ENCODE peak calls at places on chromosomes 1 and 21, in five cellular contexts. One of them, this sample, is unnamed.

GRCh38 chr1:73674945-73675561 is 522.9 kb downstream of the LRRIQ3 start:
- DNase-seq in NCI-H1092 treated with DMSO at 0.1 percent for 48 hours: peak
- DNase-seq in NCI-H524: peak
- DNase-seq in effector CD8-positive, alpha-beta T cell: no peak
- DNase-seq in lower lobe of right lung: no peak
- DNase-seq in this sample: no peak

GRCh38 chr1:70072239-70072751 is 133.1 kb downstream of the LRRC40 start:
- DNase-seq in NCI-H1092 treated with DMSO at 0.1 percent for 48 hours: peak
- DNase-seq in NCI-H524: no peak
- DNase-seq in effector CD8-positive, alpha-beta T cell: no peak
- DNase-seq in lower lobe of right lung: no peak
- DNase-seq in this sample: no peak

GRCh38 chr1:8467308-8467707 is 149.4 kb downstream of the SLC45A1 start:
- DNase-seq in NCI-H1092 treated with DMSO at 0.1 percent for 48 hours: no peak
- DNase-seq in NCI-H524: no peak
- DNase-seq in effector CD8-positive, alpha-beta T cell: no peak
- DNase-seq in lower lobe of right lung: no peak
- DNase-seq in this sample: no peak

GRCh38 chr1:7384679-7385078 is 386.4 kb upstream of the VAMP3 start:
- DNase-seq in NCI-H1092 treated with DMSO at 0.1 percent for 48 hours: peak
- DNase-seq in NCI-H524: no peak
- DNase-seq in effector CD8-positive, alpha-beta T cell: no peak
- DNase-seq in lower lobe of right lung: no peak
- DNase-seq in this sample: no peak

GRCh38 chr1:75838099-75838498 is 41.4 kb downstream of the MSH4 start:
- DNase-seq in NCI-H1092 treated with DMSO at 0.1 percent for 48 hours: no peak
- DNase-seq in NCI-H524: no peak
- DNase-seq in effector CD8-positive, alpha-beta T cell: no peak
- DNase-seq in lower lobe of right lung: no peak
- DNase-seq in this sample: no peak

GRCh38 chr1:209409786-209410185 is 173.7 kb upstream of the CAMK1G start:
- DNase-seq in NCI-H1092 treated with DMSO at 0.1 percent for 48 hours: no peak
- DNase-seq in NCI-H524: no peak
- DNase-seq in effector CD8-positive, alpha-beta T cell: no peak
- DNase-seq in lower lobe of right lung: no peak
- DNase-seq in this sample: no peak

GRCh38 chr1:4310396-4310923 is 343.9 kb upstream of the AJAP1 start:
- DNase-seq in NCI-H1092 treated with DMSO at 0.1 percent for 48 hours: no peak
- DNase-seq in NCI-H524: no peak
- DNase-seq in effector CD8-positive, alpha-beta T cell: no peak
- DNase-seq in lower lobe of right lung: no peak
- DNase-seq in this sample: no peak

GRCh38 chr1:237901284-237901870 is 10.7 kb upstream of the ZP4 start:
- DNase-seq in NCI-H1092 treated with DMSO at 0.1 percent for 48 hours: no peak
- DNase-seq in NCI-H524: peak
- DNase-seq in effector CD8-positive, alpha-beta T cell: no peak
- DNase-seq in lower lobe of right lung: no peak
- DNase-seq in this sample: no peak

GRCh38 chr1:228063251-228064191 is 19.0 kb upstream of the ARF1 start:
- DNase-seq in NCI-H1092 treated with DMSO at 0.1 percent for 48 hours: no peak
- DNase-seq in NCI-H524: no peak
- DNase-seq in effector CD8-positive, alpha-beta T cell: no peak
- DNase-seq in lower lobe of right lung: no peak
- DNase-seq in this sample: no peak

GRCh38 chr21:34343347-34344057 is 20.3 kb upstream of the KCNE2 start:
- DNase-seq in NCI-H1092 treated with DMSO at 0.1 percent for 48 hours: no peak
- DNase-seq in NCI-H524: no peak
- DNase-seq in effector CD8-positive, alpha-beta T cell: no peak
- DNase-seq in lower lobe of right lung: no peak
- DNase-seq in this sample: no peak

GRCh38 chr21:10425856-10426255 is 95.5 kb upstream of the TPTE start:
- DNase-seq in NCI-H1092 treated with DMSO at 0.1 percent for 48 hours: no peak
- DNase-seq in NCI-H524: no peak
- DNase-seq in effector CD8-positive, alpha-beta T cell: no peak
- DNase-seq in lower lobe of right lung: no peak
- DNase-seq in this sample: no peak

GRCh38 chr1:183893561-183894289 is 88.8 kb downstream of the RGL1 start:
- DNase-seq in NCI-H1092 treated with DMSO at 0.1 percent for 48 hours: no peak
- DNase-seq in NCI-H524: peak
- DNase-seq in effector CD8-positive, alpha-beta T cell: no peak
- DNase-seq in lower lobe of right lung: no peak
- DNase-seq in this sample: no peak

GRCh38 chr1:198153103-198153502 is 3.7 kb upstream of the NEK7 start:
- DNase-seq in NCI-H1092 treated with DMSO at 0.1 percent for 48 hours: peak
- DNase-seq in NCI-H524: no peak
- DNase-seq in effector CD8-positive, alpha-beta T cell: no peak
- DNase-seq in lower lobe of right lung: no peak
- DNase-seq in this sample: no peak

GRCh38 chr1:164718821-164719220 is 159.8 kb downstream of the PBX1 start:
- DNase-seq in NCI-H1092 treated with DMSO at 0.1 percent for 48 hours: no peak
- DNase-seq in NCI-H524: no peak
- DNase-seq in effector CD8-positive, alpha-beta T cell: no peak
- DNase-seq in lower lobe of right lung: no peak
- DNase-seq in this sample: no peak

GRCh38 chr1:230832466-230832865 is 35.9 kb downstream of the C1orf198 start:
- DNase-seq in NCI-H1092 treated with DMSO at 0.1 percent for 48 hours: no peak
- DNase-seq in NCI-H524: peak
- DNase-seq in effector CD8-positive, alpha-beta T cell: no peak
- DNase-seq in lower lobe of right lung: no peak
- DNase-seq in this sample: no peak

GRCh38 chr1:81731989-81732388 is 68.7 kb upstream of the ADGRL2 start:
- DNase-seq in NCI-H1092 treated with DMSO at 0.1 percent for 48 hours: no peak
- DNase-seq in NCI-H524: no peak
- DNase-seq in effector CD8-positive, alpha-beta T cell: no peak
- DNase-seq in lower lobe of right lung: no peak
- DNase-seq in this sample: no peak

GRCh38 chr1:241696172-241696814 is 44.2 kb downstream of the WDR64 start:
- DNase-seq in NCI-H1092 treated with DMSO at 0.1 percent for 48 hours: no peak
- DNase-seq in NCI-H524: no peak
- DNase-seq in effector CD8-positive, alpha-beta T cell: no peak
- DNase-seq in lower lobe of right lung: no peak
- DNase-seq in this sample: no peak

GRCh38 chr1:19597463-19598309 is 46.4 kb upstream of the NBL1 start:
- DNase-seq in NCI-H1092 treated with DMSO at 0.1 percent for 48 hours: peak
- DNase-seq in NCI-H524: peak
- DNase-seq in effector CD8-positive, alpha-beta T cell: peak
- DNase-seq in lower lobe of right lung: no peak
- DNase-seq in this sample: no peak

GRCh38 chr1:4564083-4564482 is 90.3 kb upstream of the AJAP1 start:
- DNase-seq in NCI-H1092 treated with DMSO at 0.1 percent for 48 hours: no peak
- DNase-seq in NCI-H524: no peak
- DNase-seq in effector CD8-positive, alpha-beta T cell: no peak
- DNase-seq in lower lobe of right lung: no peak
- DNase-seq in this sample: no peak

GRCh38 chr1:93876284-93876683 is 2.7 kb downstream of the DNTTIP2 start:
- DNase-seq in NCI-H1092 treated with DMSO at 0.1 percent for 48 hours: no peak
- DNase-seq in NCI-H524: no peak
- DNase-seq in effector CD8-positive, alpha-beta T cell: no peak
- DNase-seq in lower lobe of right lung: no peak
- DNase-seq in this sample: no peak

GRCh38 chr1:210627740-210628139 is 299.0 kb downstream of the HHAT start:
- DNase-seq in NCI-H1092 treated with DMSO at 0.1 percent for 48 hours: no peak
- DNase-seq in NCI-H524: no peak
- DNase-seq in effector CD8-positive, alpha-beta T cell: no peak
- DNase-seq in lower lobe of right lung: no peak
- DNase-seq in this sample: no peak

GRCh38 chr1:35475356-35475755 is 81.8 kb downstream of the KIAA0319L start:
- DNase-seq in NCI-H1092 treated with DMSO at 0.1 percent for 48 hours: no peak
- DNase-seq in NCI-H524: no peak
- DNase-seq in effector CD8-positive, alpha-beta T cell: no peak
- DNase-seq in lower lobe of right lung: no peak
- DNase-seq in this sample: no peak

GRCh38 chr1:198879711-198880306 is 241.0 kb downstream of the PTPRC start:
- DNase-seq in NCI-H1092 treated with DMSO at 0.1 percent for 48 hours: no peak
- DNase-seq in NCI-H524: no peak
- DNase-seq in effector CD8-positive, alpha-beta T cell: no peak
- DNase-seq in lower lobe of right lung: no peak
- DNase-seq in this sample: no peak

This sample was measured in Right ventricle myocardium superior.